ENCODE peak calls at places on chromosomes 12 and 14, in six cellular contexts. V is HTR-8/SVneo; C is uterus; A is RWPE1; T is activated naive CD4-positive, alpha-beta T cell treated with anti-CD3 and anti-CD28 coated beads, Interleukin-2, amount 10 ng/mL, durations not matched to agents 7 days and 5 days; Y is nephron progenitor cell. Z is an unnamed sample.
A peak's percentile ranks its signal among the peaks of the same experiment; 100 is the strongest.

GRCh38 chr14:60945984-60946383 is 34.9 kb downstream of the TRMT5 start:
- DNase-seq in V (no peak), T (no peak), Y (no peak), C (no peak), A (no peak), Z (no peak)

GRCh38 chr12:108768591-108769500 is 37.5 kb upstream of the CORO1C start:
- DNase-seq in C (no peak), V (no peak), A (peak; percentile 35), T (peak; percentile 25), Y (peak; percentile 57), Z (no peak)

GRCh38 chr14:89915114-89915878 is 39.2 kb downstream of the EFCAB11 start:
- DNase-seq in V (no peak), T (peak; percentile 71), A (peak; percentile 48), Y (peak; percentile 65), C (peak; percentile 62), Z (no peak)

GRCh38 chr12:51322452-51322851 is 1.5 kb downstream of the BIN2 start:
- DNase-seq in C (no peak), A (no peak), V (no peak), Y (no peak), T (peak; percentile 33), Z (no peak)

GRCh38 chr12:42125372-42125767 is 19.3 kb downstream of the GXYLT1 start:
- DNase-seq in C (no peak), T (no peak), Y (no peak), A (no peak), V (no peak), Z (no peak)

GRCh38 chr12:97939141-97939540 is 476.5 kb downstream of the RMST start:
- DNase-seq in C (no peak), A (no peak), V (no peak), T (no peak), Y (no peak), Z (no peak)

GRCh38 chr14:37601849-37602248 is 6.4 kb downstream of the TTC6 start:
- DNase-seq in V (no peak), Y (no peak), C (no peak), T (no peak), A (no peak), Z (no peak)

GRCh38 chr12:120718055-120718454 is 7.6 kb upstream of the ACADS start:
- DNase-seq in C (no peak), Y (no peak), T (no peak), V (no peak), A (no peak), Z (no peak)

GRCh38 chr14:99872786-99873440 is 79.7 kb downstream of the EML1 start:
- DNase-seq in C (no peak), Y (no peak), V (no peak), A (no peak), T (no peak), Z (no peak)

GRCh38 chr12:43501705-43502104 is 50.3 kb downstream of the ADAMTS20 start:
- DNase-seq in Y (no peak), C (no peak), T (no peak), A (peak; percentile 23), V (peak; percentile 11), Z (no peak)

Z was measured in D721Med.